ENCODE peak calls at places on chromosome 4, in ten cellular contexts. One of them, this sample, is unnamed.

GRCh38 chr4:6106156-6106555 is 87.9 kb upstream of the C4orf50 start:
- DNase-seq in spleen: no peak
- DNase-seq in mesendoderm: no peak
- DNase-seq in activated T-cell treated with anti-CD3 and anti-CD28 coated beads for 48 hours: no peak
- DNase-seq in GM10248: no peak
- DNase-seq in body of pancreas: no peak
- DNase-seq in activated CD8-positive, alpha-beta memory T cell treated with anti-CD3 and anti-CD28 coated beads for 48 hours: no peak
- DNase-seq in stromal cell of bone marrow: no peak
- DNase-seq in HepG2: no peak
- DNase-seq in endothelial cell: no peak
- DNase-seq in this sample: no peak

GRCh38 chr4:188949608-188950007 is 810.4 kb downstream of the TRIML1 start:
- DNase-seq in spleen: no peak
- DNase-seq in mesendoderm: no peak
- DNase-seq in activated T-cell treated with anti-CD3 and anti-CD28 coated beads for 48 hours: no peak
- DNase-seq in GM10248: no peak
- DNase-seq in body of pancreas: no peak
- DNase-seq in activated CD8-positive, alpha-beta memory T cell treated with anti-CD3 and anti-CD28 coated beads for 48 hours: no peak
- DNase-seq in stromal cell of bone marrow: no peak
- DNase-seq in HepG2: no peak
- DNase-seq in endothelial cell: no peak
- DNase-seq in this sample: no peak

GRCh38 chr4:113502883-113503282 is 258.7 kb downstream of the CAMK2D start:
- DNase-seq in spleen: no peak
- DNase-seq in mesendoderm: no peak
- DNase-seq in activated T-cell treated with anti-CD3 and anti-CD28 coated beads for 48 hours: no peak
- DNase-seq in GM10248: no peak
- DNase-seq in body of pancreas: no peak
- DNase-seq in activated CD8-positive, alpha-beta memory T cell treated with anti-CD3 and anti-CD28 coated beads for 48 hours: no peak
- DNase-seq in stromal cell of bone marrow: no peak
- DNase-seq in HepG2: no peak
- DNase-seq in endothelial cell: no peak
- DNase-seq in this sample: no peak

GRCh38 chr4:3791910-3792542 is 25.8 kb downstream of the ADRA2C start:
- DNase-seq in spleen: no peak
- DNase-seq in mesendoderm: peak; percentile 81
- DNase-seq in activated T-cell treated with anti-CD3 and anti-CD28 coated beads for 48 hours: no peak
- DNase-seq in GM10248: peak; percentile 48
- DNase-seq in body of pancreas: peak; percentile 73
- DNase-seq in activated CD8-positive, alpha-beta memory T cell treated with anti-CD3 and anti-CD28 coated beads for 48 hours: no peak
- DNase-seq in stromal cell of bone marrow: no peak
- DNase-seq in HepG2: peak; percentile 54
- DNase-seq in endothelial cell: peak; percentile 76
- DNase-seq in this sample: peak; percentile 70

GRCh38 chr4:140250989-140251552 is 97.1 kb upstream of the MAML3 start:
- DNase-seq in spleen: no peak
- DNase-seq in mesendoderm: peak; percentile 80
- DNase-seq in activated T-cell treated with anti-CD3 and anti-CD28 coated beads for 48 hours: no peak
- DNase-seq in GM10248: no peak
- DNase-seq in body of pancreas: no peak
- DNase-seq in activated CD8-positive, alpha-beta memory T cell treated with anti-CD3 and anti-CD28 coated beads for 48 hours: no peak
- DNase-seq in stromal cell of bone marrow: no peak
- DNase-seq in HepG2: no peak
- DNase-seq in endothelial cell: no peak
- DNase-seq in this sample: no peak

GRCh38 chr4:72446353-72447055 is 122.5 kb downstream of the ADAMTS3 start:
- DNase-seq in spleen: no peak
- DNase-seq in mesendoderm: no peak
- DNase-seq in activated T-cell treated with anti-CD3 and anti-CD28 coated beads for 48 hours: no peak
- DNase-seq in GM10248: no peak
- DNase-seq in body of pancreas: no peak
- DNase-seq in activated CD8-positive, alpha-beta memory T cell treated with anti-CD3 and anti-CD28 coated beads for 48 hours: no peak
- DNase-seq in stromal cell of bone marrow: peak; percentile 58
- DNase-seq in HepG2: no peak
- DNase-seq in endothelial cell: no peak
- DNase-seq in this sample: no peak

GRCh38 chr4:174209296-174209695 is 74.2 kb downstream of the FBXO8 start:
- DNase-seq in spleen: no peak
- DNase-seq in mesendoderm: no peak
- DNase-seq in activated T-cell treated with anti-CD3 and anti-CD28 coated beads for 48 hours: no peak
- DNase-seq in GM10248: no peak
- DNase-seq in body of pancreas: peak; percentile 14
- DNase-seq in activated CD8-positive, alpha-beta memory T cell treated with anti-CD3 and anti-CD28 coated beads for 48 hours: no peak
- DNase-seq in stromal cell of bone marrow: no peak
- DNase-seq in HepG2: no peak
- DNase-seq in endothelial cell: no peak
- DNase-seq in this sample: no peak

GRCh38 chr4:58935336-58935735 is 1825.2 kb upstream of the IGFBP7 start:
- DNase-seq in spleen: no peak
- DNase-seq in mesendoderm: no peak
- DNase-seq in activated T-cell treated with anti-CD3 and anti-CD28 coated beads for 48 hours: no peak
- DNase-seq in GM10248: no peak
- DNase-seq in body of pancreas: no peak
- DNase-seq in activated CD8-positive, alpha-beta memory T cell treated with anti-CD3 and anti-CD28 coated beads for 48 hours: no peak
- DNase-seq in stromal cell of bone marrow: no peak
- DNase-seq in HepG2: no peak
- DNase-seq in endothelial cell: no peak
- DNase-seq in this sample: no peak

GRCh38 chr4:160826339-160826679 is 1337.5 kb downstream of the FSTL5 start:
- DNase-seq in spleen: no peak
- DNase-seq in mesendoderm: no peak
- DNase-seq in activated T-cell treated with anti-CD3 and anti-CD28 coated beads for 48 hours: no peak
- DNase-seq in GM10248: no peak
- DNase-seq in body of pancreas: no peak
- DNase-seq in activated CD8-positive, alpha-beta memory T cell treated with anti-CD3 and anti-CD28 coated beads for 48 hours: no peak
- DNase-seq in stromal cell of bone marrow: no peak
- DNase-seq in HepG2: no peak
- DNase-seq in endothelial cell: no peak
- DNase-seq in this sample: peak; percentile 56

GRCh38 chr4:106334732-106335131 is 18.4 kb downstream of the AIMP1 start:
- DNase-seq in spleen: no peak
- DNase-seq in mesendoderm: no peak
- DNase-seq in activated T-cell treated with anti-CD3 and anti-CD28 coated beads for 48 hours: no peak
- DNase-seq in GM10248: no peak
- DNase-seq in body of pancreas: no peak
- DNase-seq in activated CD8-positive, alpha-beta memory T cell treated with anti-CD3 and anti-CD28 coated beads for 48 hours: no peak
- DNase-seq in stromal cell of bone marrow: no peak
- DNase-seq in HepG2: no peak
- DNase-seq in endothelial cell: no peak
- DNase-seq in this sample: no peak

GRCh38 chr4:40844261-40844660 is 94.5 kb downstream of the NSUN7 start:
- DNase-seq in spleen: no peak
- DNase-seq in mesendoderm: no peak
- DNase-seq in activated T-cell treated with anti-CD3 and anti-CD28 coated beads for 48 hours: no peak
- DNase-seq in GM10248: no peak
- DNase-seq in body of pancreas: no peak
- DNase-seq in activated CD8-positive, alpha-beta memory T cell treated with anti-CD3 and anti-CD28 coated beads for 48 hours: no peak
- DNase-seq in stromal cell of bone marrow: no peak
- DNase-seq in HepG2: no peak
- DNase-seq in endothelial cell: no peak
- DNase-seq in this sample: no peak

GRCh38 chr4:10889819-10890218 is 205.3 kb upstream of the CLNK start:
- DNase-seq in spleen: no peak
- DNase-seq in mesendoderm: no peak
- DNase-seq in activated T-cell treated with anti-CD3 and anti-CD28 coated beads for 48 hours: no peak
- DNase-seq in GM10248: no peak
- DNase-seq in body of pancreas: no peak
- DNase-seq in activated CD8-positive, alpha-beta memory T cell treated with anti-CD3 and anti-CD28 coated beads for 48 hours: no peak
- DNase-seq in stromal cell of bone marrow: no peak
- DNase-seq in HepG2: no peak
- DNase-seq in endothelial cell: no peak
- DNase-seq in this sample: no peak

GRCh38 chr4:739569-739968 is 33.9 kb downstream of the PCGF3 start:
- DNase-seq in spleen: no peak
- DNase-seq in mesendoderm: no peak
- DNase-seq in activated T-cell treated with anti-CD3 and anti-CD28 coated beads for 48 hours: no peak
- DNase-seq in GM10248: no peak
- DNase-seq in body of pancreas: no peak
- DNase-seq in activated CD8-positive, alpha-beta memory T cell treated with anti-CD3 and anti-CD28 coated beads for 48 hours: no peak
- DNase-seq in stromal cell of bone marrow: no peak
- DNase-seq in HepG2: no peak
- DNase-seq in endothelial cell: no peak
- DNase-seq in this sample: no peak

GRCh38 chr4:78581626-78582025 is 30.1 kb downstream of the ANXA3 start:
- DNase-seq in spleen: no peak
- DNase-seq in mesendoderm: no peak
- DNase-seq in activated T-cell treated with anti-CD3 and anti-CD28 coated beads for 48 hours: no peak
- DNase-seq in GM10248: no peak
- DNase-seq in body of pancreas: peak; percentile 35
- DNase-seq in activated CD8-positive, alpha-beta memory T cell treated with anti-CD3 and anti-CD28 coated beads for 48 hours: no peak
- DNase-seq in stromal cell of bone marrow: no peak
- DNase-seq in HepG2: no peak
- DNase-seq in endothelial cell: no peak
- DNase-seq in this sample: no peak

GRCh38 chr4:155889036-155889793 is 14.3 kb upstream of the TDO2 start:
- DNase-seq in spleen: no peak
- DNase-seq in mesendoderm: no peak
- DNase-seq in activated T-cell treated with anti-CD3 and anti-CD28 coated beads for 48 hours: no peak
- DNase-seq in GM10248: no peak
- DNase-seq in body of pancreas: peak; percentile 51
- DNase-seq in activated CD8-positive, alpha-beta memory T cell treated with anti-CD3 and anti-CD28 coated beads for 48 hours: no peak
- DNase-seq in stromal cell of bone marrow: peak; percentile 95
- DNase-seq in HepG2: no peak
- DNase-seq in endothelial cell: no peak
- DNase-seq in this sample: peak; percentile 35

This sample was measured in RPMI8226.